ENCODE peak calls at places on chromosomes 16 and 17, in six cellular contexts. R is germinal center; U is Caki2; Q is effector memory CD8-positive, alpha-beta T cell; Z is activated gamma-delta T cell treated with Interleukin-2 at 50 U/mL for 16 hours; S is HCEC 1CT. T is an unnamed sample.

GRCh38 chr17:7767425-7768021 is 50.0 kb downstream of the DNAH2 start:
- DNase-seq in Q (no peak), Z (no peak), U (no peak), R (no peak), S (no peak), T (no peak)

GRCh38 chr17:8125196-8125946 is 1.5 kb upstream of the HES7 start:
- DNase-seq in U (peak), S (peak), R (peak), Z (peak), Q (peak), T (peak)

GRCh38 chr17:14341866-14342265 is 41.0 kb downstream of the HS3ST3B1 start:
- DNase-seq in U (no peak), S (no peak), Q (no peak), Z (no peak), R (no peak), T (no peak)

GRCh38 chr17:74720506-74720905 is 7.8 kb upstream of the CD300LF start:
- DNase-seq in U (no peak), Z (no peak), Q (no peak), S (no peak), R (no peak), T (no peak)

GRCh38 chr17:31581491-31581890 is 190.0 kb downstream of the RAB11FIP4 start:
- DNase-seq in Z (no peak), R (no peak), S (no peak), Q (no peak), U (no peak), T (no peak)

GRCh38 chr16:4846503-4846900 is 586 bp downstream of the GLYR1 start:
- DNase-seq in R (no peak), S (peak), Z (peak), U (peak), Q (peak), T (peak)

GRCh38 chr16:23711785-23712184 is 1.2 kb downstream of the ERN2 start:
- DNase-seq in Z (no peak), R (no peak), U (no peak), Q (no peak), S (no peak), T (no peak)

GRCh38 chr16:67165121-67166034 is 833 bp downstream of the HSF4 start:
- DNase-seq in S (no peak), Q (no peak), U (no peak), R (no peak), Z (no peak), T (no peak)

GRCh38 chr17:29723283-29724047 is 100.8 kb upstream of the CORO6 start:
- DNase-seq in U (no peak), S (no peak), Q (no peak), R (peak), Z (peak), T (no peak)

GRCh38 chr16:80460004-80460403 is 80.8 kb upstream of the DYNLRB2 start:
- DNase-seq in U (no peak), Z (no peak), R (no peak), S (no peak), Q (no peak), T (no peak)

GRCh38 chr16:77169650-77170236 is 21.2 kb upstream of the MON1B start:
- DNase-seq in U (no peak), R (peak), S (peak), Q (peak), Z (peak), T (peak)

GRCh38 chr17:17545031-17545820 is 46.3 kb downstream of the PEMT start:
- DNase-seq in U (no peak), Z (no peak), Q (no peak), R (no peak), S (no peak), T (no peak)

GRCh38 chr16:1057252-1057932 is 15.2 kb upstream of the SSTR5 start:
- DNase-seq in Q (peak), U (no peak), S (no peak), Z (peak), R (peak), T (no peak)

GRCh38 chr17:14434506-14434905 is 133.6 kb downstream of the HS3ST3B1 start:
- DNase-seq in Q (no peak), U (no peak), R (no peak), Z (no peak), S (no peak), T (no peak)

GRCh38 chr17:13671771-13672170 is 70.0 kb upstream of the HS3ST3A1 start:
- DNase-seq in Q (no peak), Z (no peak), U (no peak), R (no peak), S (no peak), T (peak)

GRCh38 chr16:81634380-81635121 is 144.5 kb upstream of the PLCG2 start:
- DNase-seq in Q (no peak), U (no peak), Z (no peak), R (no peak), S (no peak), T (no peak)

GRCh38 chr16:3214904-3215600 is 19.9 kb downstream of the ZNF200 start:
- DNase-seq in R (peak), S (peak), Z (peak), Q (peak), U (no peak), T (no peak)

GRCh38 chr16:56847173-56847948 is 17.6 kb upstream of the SLC12A3 start:
- DNase-seq in Q (no peak), U (no peak), S (no peak), Z (no peak), R (peak), T (no peak)

GRCh38 chr17:56939869-56940484 is 20.9 kb downstream of the COIL start:
- DNase-seq in Z (no peak), S (peak), U (peak), R (peak), Q (no peak), T (peak)

GRCh38 chr16:20023190-20023589 is 50.5 kb downstream of the GPR139 start:
- DNase-seq in S (no peak), Z (no peak), R (no peak), Q (no peak), U (peak), T (peak)

GRCh38 chr17:42054101-42054500 is 3.7 kb upstream of the C17orf113 start:
- DNase-seq in Z (no peak), S (no peak), Q (no peak), R (no peak), U (no peak), T (no peak)

GRCh38 chr16:56848056-56848936 is 16.7 kb upstream of the SLC12A3 start:
- DNase-seq in R (no peak), Q (no peak), S (peak), U (no peak), Z (no peak), T (no peak)

GRCh38 chr16:29806641-29807425 is 504 bp downstream of the MAZ start:
- DNase-seq in S (peak), R (no peak), U (peak), Q (no peak), Z (peak), T (peak)

GRCh38 chr16:539901-540530 is 12.5 kb downstream of the CAPN15 start:
- DNase-seq in U (peak), Q (no peak), S (peak), Z (no peak), R (no peak), T (no peak)

GRCh38 chr17:68248199-68248825 is 469 bp downstream of the AMZ2 start:
- DNase-seq in S (peak), Q (no peak), Z (peak), R (no peak), U (no peak), T (peak)

GRCh38 chr17:40888321-40888720 is 3.3 kb upstream of the KRT20 start:
- DNase-seq in R (no peak), U (peak), Z (no peak), S (no peak), Q (no peak), T (no peak)

GRCh38 chr17:35684046-35684802 is 47.2 kb upstream of the RASL10B start:
- DNase-seq in S (peak), Q (no peak), U (peak), R (no peak), Z (no peak), T (no peak)

T was measured in SW480.